ENCODE peak calls at places on chromosomes 4 and X, in seven cellular contexts. One of them, this sample, is unnamed.

GRCh38 chr4:119135721-119136121 is at the start of gene MYOZ2:
- DNase-seq in ovary: no peak
- DNase-seq in breast epithelium: no peak
- DNase-seq in lower lobe of right lung: no peak
- DNase-seq in fibroblast of lung: peak
- DNase-seq in OCI-LY7: no peak
- DNase-seq in testis: peak
- DNase-seq in this sample: no peak

GRCh38 chr4:16289872-16290554 is 63.7 kb upstream of the TAPT1 start:
- DNase-seq in ovary: no peak
- DNase-seq in breast epithelium: no peak
- DNase-seq in lower lobe of right lung: no peak
- DNase-seq in fibroblast of lung: peak
- DNase-seq in OCI-LY7: peak
- DNase-seq in testis: no peak
- DNase-seq in this sample: no peak

GRCh38 chrX:41406211-41406610 is 40.9 kb upstream of the NYX start:
- DNase-seq in ovary: no peak
- DNase-seq in breast epithelium: no peak
- DNase-seq in lower lobe of right lung: no peak
- DNase-seq in fibroblast of lung: peak
- DNase-seq in OCI-LY7: no peak
- DNase-seq in testis: no peak
- DNase-seq in this sample: no peak

GRCh38 chr4:124178449-124179021 is 534.0 kb downstream of the ANKRD50 start:
- DNase-seq in ovary: no peak
- DNase-seq in breast epithelium: no peak
- DNase-seq in lower lobe of right lung: no peak
- DNase-seq in fibroblast of lung: peak
- DNase-seq in OCI-LY7: no peak
- DNase-seq in testis: no peak
- DNase-seq in this sample: no peak

GRCh38 chr4:151690164-151690856 is 70.5 kb downstream of the GATB start:
- DNase-seq in ovary: no peak
- DNase-seq in breast epithelium: no peak
- DNase-seq in lower lobe of right lung: no peak
- DNase-seq in fibroblast of lung: peak
- DNase-seq in OCI-LY7: no peak
- DNase-seq in testis: no peak
- DNase-seq in this sample: no peak

GRCh38 chr4:38131371-38132139 is 171.4 kb downstream of the PTTG2 start:
- DNase-seq in ovary: no peak
- DNase-seq in breast epithelium: no peak
- DNase-seq in lower lobe of right lung: no peak
- DNase-seq in fibroblast of lung: peak
- DNase-seq in OCI-LY7: no peak
- DNase-seq in testis: no peak
- DNase-seq in this sample: no peak

GRCh38 chr4:138113819-138114415 is 128.2 kb downstream of the SLC7A11 start:
- DNase-seq in ovary: no peak
- DNase-seq in breast epithelium: no peak
- DNase-seq in lower lobe of right lung: no peak
- DNase-seq in fibroblast of lung: peak
- DNase-seq in OCI-LY7: peak
- DNase-seq in testis: no peak
- DNase-seq in this sample: no peak

GRCh38 chr4:113534698-113535097 is 226.8 kb downstream of the CAMK2D start:
- DNase-seq in ovary: no peak
- DNase-seq in breast epithelium: no peak
- DNase-seq in lower lobe of right lung: no peak
- DNase-seq in fibroblast of lung: peak
- DNase-seq in OCI-LY7: no peak
- DNase-seq in testis: no peak
- DNase-seq in this sample: no peak

GRCh38 chrX:45537936-45538335 is 337.3 kb upstream of the DIPK2B start:
- DNase-seq in ovary: no peak
- DNase-seq in breast epithelium: no peak
- DNase-seq in lower lobe of right lung: no peak
- DNase-seq in fibroblast of lung: no peak
- DNase-seq in OCI-LY7: no peak
- DNase-seq in testis: no peak
- DNase-seq in this sample: no peak

GRCh38 chr4:183659919-183660318 is 826 bp downstream of the TRAPPC11 start:
- DNase-seq in ovary: no peak
- DNase-seq in breast epithelium: no peak
- DNase-seq in lower lobe of right lung: no peak
- DNase-seq in fibroblast of lung: peak
- DNase-seq in OCI-LY7: no peak
- DNase-seq in testis: no peak
- DNase-seq in this sample: no peak

GRCh38 chrX:112849010-112849409 is 8.4 kb upstream of the AMOT start:
- DNase-seq in ovary: no peak
- DNase-seq in breast epithelium: no peak
- DNase-seq in lower lobe of right lung: no peak
- DNase-seq in fibroblast of lung: no peak
- DNase-seq in OCI-LY7: peak
- DNase-seq in testis: no peak
- DNase-seq in this sample: no peak

GRCh38 chr4:118018381-118018780 is 15.9 kb upstream of the NDST3 start:
- DNase-seq in ovary: no peak
- DNase-seq in breast epithelium: no peak
- DNase-seq in lower lobe of right lung: no peak
- DNase-seq in fibroblast of lung: no peak
- DNase-seq in OCI-LY7: no peak
- DNase-seq in testis: no peak
- DNase-seq in this sample: no peak

GRCh38 chr4:117900832-117901231 is 133.5 kb upstream of the NDST3 start:
- DNase-seq in ovary: no peak
- DNase-seq in breast epithelium: no peak
- DNase-seq in lower lobe of right lung: no peak
- DNase-seq in fibroblast of lung: peak
- DNase-seq in OCI-LY7: no peak
- DNase-seq in testis: no peak
- DNase-seq in this sample: no peak

GRCh38 chrX:137194164-137194563 is 160.4 kb upstream of the GPR101 start:
- DNase-seq in ovary: no peak
- DNase-seq in breast epithelium: no peak
- DNase-seq in lower lobe of right lung: no peak
- DNase-seq in fibroblast of lung: no peak
- DNase-seq in OCI-LY7: peak
- DNase-seq in testis: peak
- DNase-seq in this sample: no peak

GRCh38 chr4:128366212-128366611 is 78.6 kb upstream of the PGRMC2 start:
- DNase-seq in ovary: no peak
- DNase-seq in breast epithelium: no peak
- DNase-seq in lower lobe of right lung: no peak
- DNase-seq in fibroblast of lung: no peak
- DNase-seq in OCI-LY7: no peak
- DNase-seq in testis: no peak
- DNase-seq in this sample: no peak
- H3K4me3 ChIP-seq in ovary: no peak
- H3K4me3 ChIP-seq in breast epithelium: no peak
- H3K4me3 ChIP-seq in lower lobe of right lung: no peak
- H3K4me3 ChIP-seq in fibroblast of lung: no peak
- H3K4me3 ChIP-seq in OCI-LY7: no peak
- H3K4me3 ChIP-seq in testis: no peak
- H3K4me3 ChIP-seq in this sample: no peak

DNA sequence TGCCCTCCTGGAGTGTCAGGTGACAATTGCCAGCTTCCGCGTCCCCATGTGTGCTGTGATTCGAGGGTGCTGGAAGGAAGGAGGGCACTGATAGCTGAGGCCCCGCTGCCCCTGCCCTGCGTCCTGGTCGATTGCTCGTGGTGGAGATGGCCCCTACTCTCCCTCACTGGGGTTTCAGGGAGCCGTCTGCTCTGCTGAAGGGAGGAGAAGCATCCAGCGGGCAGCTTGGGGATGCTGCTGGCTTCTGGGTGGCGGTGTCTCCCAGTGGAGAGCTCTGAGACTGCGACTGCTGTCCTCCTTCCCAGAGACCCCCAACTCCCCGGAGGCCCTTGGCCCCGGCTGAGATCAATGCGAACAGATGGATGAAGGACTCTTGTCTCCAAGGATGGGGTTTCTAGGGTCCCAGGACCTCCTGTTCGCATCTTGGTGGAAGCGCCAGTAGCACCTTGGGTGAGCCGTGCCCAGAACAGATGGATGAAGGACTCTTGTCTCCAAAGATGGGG is 98.6 kb downstream of the PSAPL1 start:
- DNase-seq in ovary: no peak
- DNase-seq in breast epithelium: no peak
- DNase-seq in lower lobe of right lung: no peak
- DNase-seq in fibroblast of lung: no peak
- DNase-seq in OCI-LY7: no peak
- DNase-seq in testis: no peak
- DNase-seq in this sample: no peak
- TF ChIP-seq CTCF in ovary: no peak
- TF ChIP-seq CTCF in breast epithelium: no peak
- TF ChIP-seq CTCF in lower lobe of right lung: no peak
- TF ChIP-seq CTCF in fibroblast of lung: no peak
- TF ChIP-seq CTCF in OCI-LY7: no peak
- TF ChIP-seq CTCF in testis: no peak
- TF ChIP-seq CTCF in this sample: no peak

GRCh38 chrX:50470103-50471031 is at the start of gene DGKK:
- DNase-seq in ovary: no peak
- DNase-seq in breast epithelium: no peak
- DNase-seq in lower lobe of right lung: no peak
- DNase-seq in fibroblast of lung: no peak
- DNase-seq in OCI-LY7: no peak
- DNase-seq in testis: no peak
- DNase-seq in this sample: peak

GRCh38 chrX:50471390-50471789 is 765 bp upstream of the DGKK start:
- DNase-seq in ovary: no peak
- DNase-seq in breast epithelium: no peak
- DNase-seq in lower lobe of right lung: no peak
- DNase-seq in fibroblast of lung: no peak
- DNase-seq in OCI-LY7: no peak
- DNase-seq in testis: no peak
- DNase-seq in this sample: no peak

GRCh38 chrX:50469206-50469605 is 1.4 kb downstream of the DGKK start:
- DNase-seq in ovary: no peak
- DNase-seq in breast epithelium: no peak
- DNase-seq in lower lobe of right lung: no peak
- DNase-seq in fibroblast of lung: no peak
- DNase-seq in OCI-LY7: no peak
- DNase-seq in testis: no peak
- DNase-seq in this sample: no peak
- H3K4me3 ChIP-seq in ovary: no peak
- H3K4me3 ChIP-seq in breast epithelium: no peak
- H3K4me3 ChIP-seq in lower lobe of right lung: no peak
- H3K4me3 ChIP-seq in fibroblast of lung: no peak
- H3K4me3 ChIP-seq in OCI-LY7: no peak
- H3K4me3 ChIP-seq in testis: no peak
- H3K4me3 ChIP-seq in this sample: no peak

GRCh38 chr4:121656269-121656641 is 40.5 kb downstream of the ANXA5 start:
- DNase-seq in ovary: peak
- DNase-seq in breast epithelium: no peak
- DNase-seq in lower lobe of right lung: peak
- DNase-seq in fibroblast of lung: peak
- DNase-seq in OCI-LY7: peak
- DNase-seq in testis: peak
- DNase-seq in this sample: no peak
- TF ChIP-seq CTCF in ovary: no peak
- TF ChIP-seq CTCF in breast epithelium: peak
- TF ChIP-seq CTCF in lower lobe of right lung: peak
- TF ChIP-seq CTCF in fibroblast of lung: peak
- TF ChIP-seq CTCF in OCI-LY7: peak
- TF ChIP-seq CTCF in testis: peak
- TF ChIP-seq CTCF in this sample: peak

DNA sequence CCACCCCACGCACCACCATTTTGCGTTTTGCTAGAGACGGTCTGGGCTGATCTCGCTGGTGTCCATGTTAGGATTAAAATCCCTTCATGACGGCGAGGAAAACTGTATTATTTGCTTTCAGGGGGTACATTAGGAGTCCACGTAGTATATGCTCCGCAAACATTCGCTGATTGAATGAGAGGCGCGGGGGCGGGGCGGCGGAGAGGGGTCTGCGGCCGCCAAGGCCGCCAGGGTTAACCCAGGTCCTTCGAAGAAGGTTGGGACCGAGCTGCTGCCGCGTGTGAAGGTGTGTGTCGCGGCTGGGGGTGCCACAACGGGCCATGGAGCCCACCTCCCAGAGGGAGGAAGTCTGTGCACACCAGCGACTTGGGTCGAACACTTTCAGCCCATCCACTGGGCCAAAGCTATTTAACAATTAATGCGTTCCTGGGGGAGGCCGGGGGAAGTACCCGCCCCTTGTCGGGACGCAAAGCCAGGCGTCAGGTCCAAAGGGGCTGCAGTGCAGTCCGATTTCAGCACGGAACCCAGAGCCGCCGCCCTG is 6.4 kb upstream of the PITX2 start:
- DNase-seq in ovary: no peak
- DNase-seq in breast epithelium: no peak
- DNase-seq in lower lobe of right lung: no peak
- DNase-seq in fibroblast of lung: no peak
- DNase-seq in OCI-LY7: no peak
- DNase-seq in testis: no peak
- DNase-seq in this sample: no peak
- H3K4me3 ChIP-seq in ovary: no peak
- H3K4me3 ChIP-seq in breast epithelium: no peak
- H3K4me3 ChIP-seq in lower lobe of right lung: no peak
- H3K4me3 ChIP-seq in fibroblast of lung: no peak
- H3K4me3 ChIP-seq in OCI-LY7: no peak
- H3K4me3 ChIP-seq in testis: peak
- H3K4me3 ChIP-seq in this sample: no peak

DNA sequence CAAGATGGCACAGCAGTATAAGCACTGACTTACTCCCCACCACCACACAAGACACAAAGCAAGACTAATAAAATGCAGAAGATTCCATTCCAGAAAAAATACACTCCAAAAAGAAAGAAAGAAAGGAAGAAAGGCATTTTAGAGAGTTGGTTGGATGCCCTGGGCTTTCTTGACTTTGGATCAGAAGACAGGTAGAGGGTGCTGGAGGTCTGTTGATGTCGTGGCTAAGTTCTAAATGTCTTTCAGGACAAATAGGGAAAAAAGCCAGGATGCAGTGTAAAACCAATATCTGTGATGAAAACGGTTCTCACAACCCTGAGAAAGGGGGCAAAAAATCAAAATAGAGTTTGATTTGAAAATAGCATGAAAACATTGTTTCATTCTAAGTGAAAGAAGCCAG is 555.2 kb upstream of the PRKX start:
- DNase-seq in ovary: no peak
- DNase-seq in breast epithelium: no peak
- DNase-seq in lower lobe of right lung: no peak
- DNase-seq in fibroblast of lung: no peak
- DNase-seq in OCI-LY7: no peak
- DNase-seq in testis: no peak
- DNase-seq in this sample: no peak
- TF ChIP-seq CTCF in ovary: no peak
- TF ChIP-seq CTCF in breast epithelium: no peak
- TF ChIP-seq CTCF in lower lobe of right lung: no peak
- TF ChIP-seq CTCF in fibroblast of lung: no peak
- TF ChIP-seq CTCF in OCI-LY7: no peak
- TF ChIP-seq CTCF in testis: no peak
- TF ChIP-seq CTCF in this sample: no peak

This sample was measured in upper lobe of right lung.